ENCODE peak calls at places on chromosome 20, in ten cellular contexts. S is foreskin fibroblast, Y is left ventricle myocardium inferior, H is endothelial cell, W is DMS 273 treated with DMSO at 0.1 percent for 48 hours, C is Ammon's horn, D is mesendoderm, O is HTR-8/SVneo, V is frontal cortex, I is NCI-H69. A is an unnamed sample.

GRCh38 chr20:49699200-49699992 is 14.3 kb downstream of the B4GALT5 start:
- DNase-seq in S (peak; percentile 75), Y (no peak), H (no peak), W (no peak), C (no peak), D (no peak), O (peak; percentile 87), V (no peak), I (no peak), A (peak; percentile 33)

GRCh38 chr20:35601021-35601973 is 14.3 kb upstream of the SPAG4 start:
- DNase-seq in S (peak; percentile 86), Y (peak; percentile 74), H (peak; percentile 67), W (peak; percentile 20), C (peak; percentile 76), D (peak; percentile 87), O (no peak), V (peak; percentile 85), I (peak; percentile 85), A (no peak)

GRCh38 chr20:33423141-33423834 is 20.3 kb downstream of the SNTA1 start:
- DNase-seq in S (peak; percentile 96), Y (peak; percentile 79), H (no peak), W (no peak), C (no peak), D (no peak), O (no peak), V (no peak), I (no peak), A (peak; percentile 84)

GRCh38 chr20:13545755-13546154 is 93.0 kb downstream of the TASP1 start:
- DNase-seq in S (no peak), Y (no peak), H (no peak), W (no peak), C (no peak), D (no peak), O (no peak), V (no peak), I (no peak), A (no peak)

GRCh38 chr20:56631318-56631989 is 2.3 kb downstream of the TFAP2C start:
- DNase-seq in S (no peak), Y (no peak), H (peak; percentile 22), W (no peak), C (no peak), D (peak; percentile 30), O (no peak), V (no peak), I (no peak), A (no peak)

GRCh38 chr20:4092136-4092479 is 76.8 kb upstream of the RNF24 start:
- DNase-seq in S (no peak), Y (no peak), H (no peak), W (no peak), C (no peak), D (no peak), O (no peak), V (no peak), I (no peak), A (no peak)

GRCh38 chr20:45061244-45061643 is 39.7 kb downstream of the KCNS1 start:
- DNase-seq in S (peak; percentile 94), Y (no peak), H (no peak), W (no peak), C (no peak), D (no peak), O (peak; percentile 94), V (no peak), I (no peak), A (peak; percentile 72)

GRCh38 chr20:62989201-62989601 is 17.6 kb downstream of the BHLHE23 start:
- DNase-seq in S (no peak), Y (no peak), H (no peak), W (no peak), C (no peak), D (no peak), O (no peak), V (no peak), I (no peak), A (no peak)

GRCh38 chr20:3209023-3209945 is at the start of gene ITPA:
- DNase-seq in S (peak; percentile 71), Y (peak; percentile 40), H (peak; percentile 47), W (no peak), C (peak; percentile 56), D (peak; percentile 68), O (peak; percentile 76), V (peak; percentile 63), I (peak; percentile 74), A (no peak)

GRCh38 chr20:8756410-8756809 is 312.5 kb upstream of the PLCB4 start:
- DNase-seq in S (peak; percentile 93), Y (no peak), H (no peak), W (no peak), C (no peak), D (peak; percentile 69), O (peak; percentile 82), V (peak; percentile 26), I (peak; percentile 51), A (peak; percentile 80)

GRCh38 chr20:49591217-49591865 is 23.4 kb upstream of the PTGIS start:
- DNase-seq in S (peak; percentile 59), Y (no peak), H (no peak), W (no peak), C (no peak), D (no peak), O (no peak), V (no peak), I (no peak), A (no peak)

GRCh38 chr20:32474967-32475819 is 109.9 kb downstream of the NOL4L start:
- DNase-seq in S (peak; percentile 99), Y (peak; percentile 92), H (peak; percentile 55), W (peak; percentile 17), C (peak; percentile 71), D (peak; percentile 86), O (peak; percentile 97), V (peak; percentile 83), I (no peak), A (peak; percentile 88)

GRCh38 chr20:47352332-47353223 is 3.9 kb downstream of the ZMYND8 start:
- DNase-seq in S (no peak), Y (peak; percentile 59), H (no peak), W (peak; percentile 64), C (peak; percentile 75), D (peak; percentile 89), O (no peak), V (no peak), I (peak; percentile 68), A (no peak)

GRCh38 chr20:40676870-40677269 is 12.2 kb downstream of the MAFB start:
- DNase-seq in S (no peak), Y (no peak), H (no peak), W (no peak), C (no peak), D (no peak), O (no peak), V (no peak), I (no peak), A (no peak)

GRCh38 chr20:25863536-25864325 is 167.1 kb upstream of the ZNF337 start:
- DNase-seq in S (peak; percentile 28), Y (no peak), H (no peak), W (no peak), C (peak; percentile 24), D (peak; percentile 68), O (no peak), V (no peak), I (peak; percentile 14), A (no peak)

GRCh38 chr20:48603819-48604405 is 223.9 kb downstream of the PREX1 start:
- DNase-seq in S (no peak), Y (no peak), H (no peak), W (no peak), C (no peak), D (no peak), O (no peak), V (no peak), I (peak; percentile 18), A (no peak)

GRCh38 chr20:49433387-49433786 is 49.1 kb downstream of the KCNB1 start:
- DNase-seq in S (no peak), Y (no peak), H (no peak), W (no peak), C (no peak), D (no peak), O (no peak), V (no peak), I (peak; percentile 70), A (no peak)

GRCh38 chr20:57657537-57658446 is 37.6 kb upstream of the ZBP1 start:
- DNase-seq in S (no peak), Y (peak; percentile 73), H (peak; percentile 2), W (no peak), C (peak; percentile 10), D (no peak), O (no peak), V (peak; percentile 52), I (peak; percentile 24), A (no peak)

GRCh38 chr20:46122071-46122470 is 4.0 kb downstream of the CD40 start:
- DNase-seq in S (peak; percentile 67), Y (no peak), H (no peak), W (no peak), C (no peak), D (no peak), O (peak; percentile 86), V (no peak), I (no peak), A (peak; percentile 31)

GRCh38 chr20:43752561-43753301 is 25.9 kb upstream of the GTSF1L start:
- DNase-seq in S (peak; percentile 75), Y (no peak), H (no peak), W (no peak), C (peak; percentile 50), D (no peak), O (peak; percentile 89), V (no peak), I (no peak), A (peak; percentile 74)

GRCh38 chr20:33687370-33687915 is 1.3 kb upstream of the E2F1 start:
- DNase-seq in S (no peak), Y (no peak), H (no peak), W (no peak), C (no peak), D (no peak), O (no peak), V (no peak), I (no peak), A (no peak)

GRCh38 chr20:61948586-61949362 is 116.9 kb downstream of the TAF4 start:
- DNase-seq in S (no peak), Y (no peak), H (no peak), W (no peak), C (no peak), D (no peak), O (no peak), V (no peak), I (no peak), A (no peak)

GRCh38 chr20:59598625-59599310 is 5.6 kb upstream of the PHACTR3 start:
- DNase-seq in S (peak; percentile 10), Y (peak; percentile 35), H (peak; percentile 69), W (no peak), C (peak; percentile 83), D (peak; percentile 52), O (peak; percentile 84), V (peak; percentile 66), I (peak; percentile 25), A (no peak)

GRCh38 chr20:48614593-48615274 is 213.1 kb downstream of the PREX1 start:
- DNase-seq in S (no peak), Y (no peak), H (no peak), W (no peak), C (no peak), D (no peak), O (no peak), V (no peak), I (no peak), A (no peak)

GRCh38 chr20:43458422-43458924 is 777 bp downstream of the SRSF6 start:
- DNase-seq in S (no peak), Y (no peak), H (no peak), W (no peak), C (no peak), D (peak; percentile 22), O (no peak), V (no peak), I (peak; percentile 43), A (no peak)

GRCh38 chr20:12837646-12838045 is 171.1 kb upstream of the SPTLC3 start:
- DNase-seq in S (no peak), Y (no peak), H (no peak), W (no peak), C (no peak), D (no peak), O (no peak), V (no peak), I (no peak), A (no peak)

GRCh38 chr20:63115651-63116411 is 100.1 kb downstream of the YTHDF1 start:
- DNase-seq in S (no peak), Y (no peak), H (no peak), W (no peak), C (no peak), D (no peak), O (no peak), V (no peak), I (no peak), A (no peak)

GRCh38 chr20:3436864-3437574 is 29.6 kb upstream of the DNAAF9 start:
- DNase-seq in S (no peak), Y (no peak), H (no peak), W (no peak), C (no peak), D (no peak), O (no peak), V (no peak), I (no peak), A (no peak)